ENCODE peak calls at places on chromosomes 13 and 19, in five cellular contexts. One of them, this sample, is unnamed.

GRCh38 chr19:13103961-13104847 is 1.5 kb upstream of the LYL1 start:
- DNase-seq in A549: no peak
- DNase-seq in suprapubic skin: no peak
- DNase-seq in tibial nerve: no peak
- DNase-seq in K562: peak; percentile 82
- DNase-seq in this sample: peak; percentile 45

GRCh38 chr19:55437410-55437809 is 5.7 kb downstream of the SHISA7 start:
- DNase-seq in A549: peak; percentile 87
- DNase-seq in suprapubic skin: no peak
- DNase-seq in tibial nerve: no peak
- DNase-seq in K562: peak; percentile 83
- DNase-seq in this sample: peak; percentile 55

GRCh38 chr19:54133312-54133956 is 4.1 kb upstream of the CNOT3 start:
- DNase-seq in A549: peak; percentile 89
- DNase-seq in suprapubic skin: no peak
- DNase-seq in tibial nerve: no peak
- DNase-seq in K562: peak; percentile 48
- DNase-seq in this sample: no peak

GRCh38 chr13:63198076-63198475 is 1782.4 kb upstream of the PCDH20 start:
- DNase-seq in A549: no peak
- DNase-seq in suprapubic skin: no peak
- DNase-seq in tibial nerve: no peak
- DNase-seq in K562: no peak
- DNase-seq in this sample: no peak

GRCh38 chr19:35742121-35742724 is at the start of gene IGFLR1:
- DNase-seq in A549: no peak
- DNase-seq in suprapubic skin: no peak
- DNase-seq in tibial nerve: no peak
- DNase-seq in K562: no peak
- DNase-seq in this sample: peak; percentile 44

GRCh38 chr13:40024578-40024952 is 369.1 kb downstream of the COG6 start:
- DNase-seq in A549: no peak
- DNase-seq in suprapubic skin: no peak
- DNase-seq in tibial nerve: no peak
- DNase-seq in K562: no peak
- DNase-seq in this sample: no peak

GRCh38 chr19:39544920-39545319 is 5.0 kb upstream of the EID2 start:
- DNase-seq in A549: no peak
- DNase-seq in suprapubic skin: no peak
- DNase-seq in tibial nerve: no peak
- DNase-seq in K562: no peak
- DNase-seq in this sample: no peak

GRCh38 chr19:29537601-29538000 is 11.8 kb downstream of the VSTM2B start:
- DNase-seq in A549: no peak
- DNase-seq in suprapubic skin: peak; percentile 58
- DNase-seq in tibial nerve: peak; percentile 1
- DNase-seq in K562: no peak
- DNase-seq in this sample: peak; percentile 4

GRCh38 chr19:15457701-15458484 is 6.5 kb downstream of the RASAL3 start:
- DNase-seq in A549: no peak
- DNase-seq in suprapubic skin: no peak
- DNase-seq in tibial nerve: no peak
- DNase-seq in K562: no peak
- DNase-seq in this sample: no peak

GRCh38 chr19:30255783-30256509 is 116.2 kb upstream of the ZNF536 start:
- DNase-seq in A549: no peak
- DNase-seq in suprapubic skin: no peak
- DNase-seq in tibial nerve: no peak
- DNase-seq in K562: no peak
- DNase-seq in this sample: no peak

GRCh38 chr19:46717716-46718143 is 816 bp upstream of the PRKD2 start:
- DNase-seq in A549: no peak
- DNase-seq in suprapubic skin: no peak
- DNase-seq in tibial nerve: no peak
- DNase-seq in K562: no peak
- DNase-seq in this sample: no peak

GRCh38 chr13:30872685-30873443 is 33.2 kb upstream of the MEDAG start:
- DNase-seq in A549: no peak
- DNase-seq in suprapubic skin: no peak
- DNase-seq in tibial nerve: no peak
- DNase-seq in K562: no peak
- DNase-seq in this sample: no peak

GRCh38 chr13:61414686-61415664 is 674 bp downstream of the PCDH20 start:
- DNase-seq in A549: peak; percentile 7
- DNase-seq in suprapubic skin: no peak
- DNase-seq in tibial nerve: no peak
- DNase-seq in K562: no peak
- DNase-seq in this sample: peak; percentile 65

GRCh38 chr19:49929121-49929610 is at the start of the genes ATF5 and NUP62:
- DNase-seq in A549: peak; percentile 92
- DNase-seq in suprapubic skin: peak; percentile 94
- DNase-seq in tibial nerve: peak; percentile 80
- DNase-seq in K562: peak; percentile 97
- DNase-seq in this sample: peak; percentile 90

GRCh38 chr19:49930483-49931011 is 1.2 kb upstream of the NUP62 start:
- DNase-seq in A549: peak; percentile 50
- DNase-seq in suprapubic skin: no peak
- DNase-seq in tibial nerve: no peak
- DNase-seq in K562: peak; percentile 87
- DNase-seq in this sample: no peak

GRCh38 chr19:49927526-49928264 is 1.3 kb upstream of the ATF5 start:
- DNase-seq in A549: no peak
- DNase-seq in suprapubic skin: no peak
- DNase-seq in tibial nerve: no peak
- DNase-seq in K562: no peak
- DNase-seq in this sample: no peak

GRCh38 chr19:49931293-49932040 is 2.2 kb upstream of the NUP62 start:
- DNase-seq in A549: no peak
- DNase-seq in suprapubic skin: no peak
- DNase-seq in tibial nerve: no peak
- DNase-seq in K562: no peak
- DNase-seq in this sample: no peak

DNA sequence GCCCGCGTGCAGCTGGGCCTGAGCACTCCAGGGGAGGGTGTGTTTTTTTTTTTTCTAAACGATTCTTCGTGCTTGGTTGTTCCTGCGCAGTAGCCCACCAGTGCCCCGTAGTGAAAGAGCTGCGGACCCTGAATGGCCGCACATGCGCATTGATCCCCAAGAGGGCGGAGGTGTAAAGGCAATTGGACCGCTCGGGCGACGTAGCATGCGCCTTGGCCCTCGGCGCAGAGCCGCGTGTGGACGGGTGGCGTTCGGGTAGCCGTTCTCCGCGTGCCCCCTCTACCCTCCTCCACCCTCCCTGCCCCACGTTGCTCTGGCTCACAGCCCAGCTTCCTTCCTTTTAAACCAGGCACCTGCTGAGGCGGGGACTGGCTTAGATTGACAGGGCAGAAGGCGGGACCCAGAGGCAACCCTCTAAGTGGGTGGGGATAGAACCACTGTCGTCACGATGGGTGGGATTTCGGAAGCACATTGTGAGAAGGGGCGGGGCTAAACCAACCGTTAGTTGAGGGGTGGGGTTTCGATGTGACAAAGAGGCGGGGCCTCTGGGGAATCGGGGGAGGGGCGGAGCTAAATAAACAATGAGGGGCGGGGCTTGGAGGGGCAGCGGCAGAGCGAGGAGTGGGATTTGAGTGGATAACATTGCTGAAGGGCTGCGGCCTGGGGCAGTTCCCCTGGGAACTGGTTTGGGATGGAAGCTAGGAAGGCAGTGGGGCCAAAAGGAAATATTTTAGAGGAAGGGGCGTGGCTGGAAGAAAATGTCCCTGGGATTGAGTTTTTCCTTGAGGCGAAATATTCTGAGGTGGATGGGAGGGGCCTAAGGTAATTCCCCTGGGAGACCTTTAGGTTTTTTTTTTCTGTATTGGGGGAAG is 543 bp upstream of the NUP62 start:
- DNase-seq in A549: peak; percentile 100
- DNase-seq in suprapubic skin: peak; percentile 95
- DNase-seq in tibial nerve: peak; percentile 76
- DNase-seq in K562: peak; percentile 97
- DNase-seq in this sample: peak; percentile 91
- TF ChIP-seq POLR2A in A549: peak; percentile 96
- TF ChIP-seq POLR2A in suprapubic skin: peak; percentile 63
- TF ChIP-seq POLR2A in tibial nerve: peak; percentile 23
- TF ChIP-seq POLR2A in K562: peak; percentile 97
- TF ChIP-seq POLR2A in this sample: no peak

GRCh38 chr19:9009935-9010651 is at the start of gene MUC16:
- DNase-seq in A549: no peak
- DNase-seq in suprapubic skin: no peak
- DNase-seq in tibial nerve: no peak
- DNase-seq in K562: no peak
- DNase-seq in this sample: no peak
- TF ChIP-seq EP300 in A549: no peak
- TF ChIP-seq EP300 in suprapubic skin: no peak
- TF ChIP-seq EP300 in tibial nerve: no peak
- TF ChIP-seq EP300 in K562: no peak
- TF ChIP-seq EP300 in this sample: no peak

GRCh38 chr13:73061478-73062275 is 2.9 kb downstream of the KLF5 start:
- DNase-seq in A549: no peak
- DNase-seq in suprapubic skin: no peak
- DNase-seq in tibial nerve: no peak
- DNase-seq in K562: no peak
- DNase-seq in this sample: no peak
- TF ChIP-seq POLR2A in A549: no peak
- TF ChIP-seq POLR2A in suprapubic skin: no peak
- TF ChIP-seq POLR2A in tibial nerve: no peak
- TF ChIP-seq POLR2A in K562: no peak
- TF ChIP-seq POLR2A in this sample: no peak

GRCh38 chr13:110644892-110645521 is 29.7 kb downstream of the NAXD start:
- DNase-seq in A549: peak; percentile 29
- DNase-seq in suprapubic skin: peak; percentile 76
- DNase-seq in tibial nerve: no peak
- DNase-seq in K562: no peak
- DNase-seq in this sample: peak; percentile 77

GRCh38 chr13:110647365-110647737 is 32.0 kb downstream of the NAXD start:
- DNase-seq in A549: no peak
- DNase-seq in suprapubic skin: peak; percentile 60
- DNase-seq in tibial nerve: no peak
- DNase-seq in K562: no peak
- DNase-seq in this sample: no peak

GRCh38 chr13:110648155-110648819 is 32.9 kb downstream of the NAXD start:
- DNase-seq in A549: no peak
- DNase-seq in suprapubic skin: no peak
- DNase-seq in tibial nerve: no peak
- DNase-seq in K562: peak; percentile 19
- DNase-seq in this sample: no peak

GRCh38 chr13:110645750-110646149 is 30.4 kb downstream of the NAXD start:
- DNase-seq in A549: no peak
- DNase-seq in suprapubic skin: peak; percentile 75
- DNase-seq in tibial nerve: no peak
- DNase-seq in K562: no peak
- DNase-seq in this sample: no peak

DNA sequence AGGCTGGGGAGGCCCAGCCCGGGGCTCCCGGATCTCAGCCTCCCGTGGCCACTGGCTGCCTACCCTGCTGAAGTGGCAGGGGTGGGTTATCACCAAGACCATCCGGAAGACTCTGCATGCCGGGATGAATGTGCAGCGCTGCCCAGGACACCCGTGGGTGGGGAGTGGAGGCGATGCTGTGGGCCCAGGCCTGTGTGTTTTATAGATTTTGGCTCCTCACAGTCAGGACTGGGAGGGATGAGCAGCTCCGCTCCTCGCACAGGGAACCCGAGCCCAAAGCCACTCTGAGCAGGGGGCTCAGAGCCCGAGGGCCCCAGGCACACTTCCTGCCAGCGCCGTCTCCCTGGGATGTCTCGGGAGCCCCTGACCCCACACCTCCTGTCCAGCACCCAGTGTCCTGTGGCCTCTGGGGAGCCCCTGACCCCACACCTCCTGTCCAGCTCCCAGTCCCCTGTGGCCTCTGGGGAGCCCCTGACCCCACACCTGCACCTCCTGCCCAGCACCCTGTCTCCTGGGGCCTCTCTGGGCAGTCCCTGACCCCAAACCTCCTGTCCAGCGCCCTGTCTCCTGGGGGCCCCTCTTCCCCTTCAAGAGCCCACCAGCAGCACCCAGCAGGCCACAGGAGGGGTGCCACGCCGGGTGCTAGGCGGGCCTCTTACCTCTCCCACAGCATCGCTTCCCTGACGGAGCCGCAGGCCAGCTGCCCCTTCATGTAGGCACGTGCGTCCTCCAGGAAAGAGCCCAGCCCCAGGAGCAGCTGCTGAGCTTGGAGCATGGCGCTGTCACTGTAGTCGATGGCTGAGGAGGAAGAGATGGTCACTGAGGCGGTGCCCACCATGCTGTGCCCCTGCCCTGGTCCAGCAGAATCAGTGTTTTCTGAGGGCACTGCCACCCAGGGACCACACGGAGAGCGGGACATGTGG is 31.4 kb downstream of the NAXD start:
- DNase-seq in A549: no peak
- DNase-seq in suprapubic skin: peak; percentile 69
- DNase-seq in tibial nerve: no peak
- DNase-seq in K562: no peak
- DNase-seq in this sample: no peak
- TF ChIP-seq EP300 in A549: no peak
- TF ChIP-seq EP300 in suprapubic skin: no peak
- TF ChIP-seq EP300 in tibial nerve: no peak
- TF ChIP-seq EP300 in K562: no peak
- TF ChIP-seq EP300 in this sample: no peak

GRCh38 chr19:1584500-1585242 is 8.0 kb downstream of the MBD3 start:
- DNase-seq in A549: no peak
- DNase-seq in suprapubic skin: no peak
- DNase-seq in tibial nerve: no peak
- DNase-seq in K562: no peak
- DNase-seq in this sample: no peak
- TF ChIP-seq POLR2A in A549: no peak
- TF ChIP-seq POLR2A in suprapubic skin: no peak
- TF ChIP-seq POLR2A in tibial nerve: no peak
- TF ChIP-seq POLR2A in K562: no peak
- TF ChIP-seq POLR2A in this sample: no peak

GRCh38 chr19:14168993-14169392 is 32.6 kb upstream of the ASF1B start:
- DNase-seq in A549: no peak
- DNase-seq in suprapubic skin: no peak
- DNase-seq in tibial nerve: no peak
- DNase-seq in K562: no peak
- DNase-seq in this sample: no peak

GRCh38 chr19:14175351-14175792 is 30.6 kb downstream of the ADGRL1 start:
- DNase-seq in A549: no peak
- DNase-seq in suprapubic skin: no peak
- DNase-seq in tibial nerve: no peak
- DNase-seq in K562: no peak
- DNase-seq in this sample: no peak

GRCh38 chr19:14177496-14178074 is 28.4 kb downstream of the ADGRL1 start:
- DNase-seq in A549: no peak
- DNase-seq in suprapubic skin: no peak
- DNase-seq in tibial nerve: no peak
- DNase-seq in K562: no peak
- DNase-seq in this sample: no peak

GRCh38 chr19:14174883-14175282 is 31.1 kb downstream of the ADGRL1 start:
- DNase-seq in A549: no peak
- DNase-seq in suprapubic skin: no peak
- DNase-seq in tibial nerve: no peak
- DNase-seq in K562: no peak
- DNase-seq in this sample: no peak
- TF ChIP-seq EP300 in A549: no peak
- TF ChIP-seq EP300 in suprapubic skin: no peak
- TF ChIP-seq EP300 in tibial nerve: no peak
- TF ChIP-seq EP300 in K562: no peak
- TF ChIP-seq EP300 in this sample: no peak

GRCh38 chr13:49756263-49756662 is 36.2 kb downstream of the KPNA3 start:
- DNase-seq in A549: no peak
- DNase-seq in suprapubic skin: no peak
- DNase-seq in tibial nerve: no peak
- DNase-seq in K562: no peak
- DNase-seq in this sample: no peak
- TF ChIP-seq POLR2A in A549: no peak
- TF ChIP-seq POLR2A in suprapubic skin: no peak
- TF ChIP-seq POLR2A in tibial nerve: no peak
- TF ChIP-seq POLR2A in K562: no peak
- TF ChIP-seq POLR2A in this sample: no peak

This sample was measured in stomach.